ENCODE peak calls at places on chromosomes 5 and 9, in eight cellular contexts. One of them, this sample, is unnamed.
A peak's percentile ranks its signal among the peaks of the same experiment; 100 is the strongest.

GRCh38 chr5:68554566-68555279 is 339.2 kb downstream of the PIK3R1 start:
- DNase-seq in GM12891: no peak
- DNase-seq in transverse colon: peak; percentile 44
- DNase-seq in GM23338: no peak
- DNase-seq in breast epithelium: no peak
- DNase-seq in HCT116: peak; percentile 16
- DNase-seq in spleen: no peak
- DNase-seq in stomach: peak; percentile 57
- DNase-seq in this sample: no peak

GRCh38 chr9:129570450-129571297 is 50.2 kb downstream of the C9orf50 start:
- DNase-seq in GM12891: no peak
- DNase-seq in transverse colon: peak; percentile 42
- DNase-seq in GM23338: no peak
- DNase-seq in breast epithelium: no peak
- DNase-seq in HCT116: peak; percentile 70
- DNase-seq in spleen: no peak
- DNase-seq in stomach: peak; percentile 71
- DNase-seq in this sample: no peak

GRCh38 chr5:108266235-108266634 is 115.7 kb downstream of the FBXL17 start:
- DNase-seq in GM12891: no peak
- DNase-seq in transverse colon: no peak
- DNase-seq in GM23338: no peak
- DNase-seq in breast epithelium: no peak
- DNase-seq in HCT116: no peak
- DNase-seq in spleen: no peak
- DNase-seq in stomach: no peak
- DNase-seq in this sample: no peak

GRCh38 chr5:38340961-38341500 is 82.7 kb downstream of the EGFLAM start:
- DNase-seq in GM12891: no peak
- DNase-seq in transverse colon: no peak
- DNase-seq in GM23338: no peak
- DNase-seq in breast epithelium: no peak
- DNase-seq in HCT116: no peak
- DNase-seq in spleen: no peak
- DNase-seq in stomach: no peak
- DNase-seq in this sample: no peak

GRCh38 chr9:135516132-135516860 is 4.9 kb upstream of the LCN1 start:
- DNase-seq in GM12891: no peak
- DNase-seq in transverse colon: no peak
- DNase-seq in GM23338: no peak
- DNase-seq in breast epithelium: no peak
- DNase-seq in HCT116: no peak
- DNase-seq in spleen: peak; percentile 40
- DNase-seq in stomach: peak; percentile 9
- DNase-seq in this sample: no peak

GRCh38 chr9:4305586-4305985 is 5.7 kb upstream of the GLIS3 start:
- DNase-seq in GM12891: no peak
- DNase-seq in transverse colon: no peak
- DNase-seq in GM23338: no peak
- DNase-seq in breast epithelium: no peak
- DNase-seq in HCT116: no peak
- DNase-seq in spleen: no peak
- DNase-seq in stomach: no peak
- DNase-seq in this sample: no peak

GRCh38 chr5:138282918-138283742 is 8.7 kb upstream of the GFRA3 start:
- DNase-seq in GM12891: no peak
- DNase-seq in transverse colon: peak; percentile 16
- DNase-seq in GM23338: peak; percentile 73
- DNase-seq in breast epithelium: peak; percentile 54
- DNase-seq in HCT116: peak; percentile 34
- DNase-seq in spleen: no peak
- DNase-seq in stomach: peak; percentile 57
- DNase-seq in this sample: no peak

GRCh38 chr5:173204185-173204979 is 30.6 kb downstream of the NKX2-5 start:
- DNase-seq in GM12891: no peak
- DNase-seq in transverse colon: no peak
- DNase-seq in GM23338: peak; percentile 40
- DNase-seq in breast epithelium: no peak
- DNase-seq in HCT116: peak; percentile 21
- DNase-seq in spleen: no peak
- DNase-seq in stomach: no peak
- DNase-seq in this sample: no peak

GRCh38 chr9:137493163-137494103 is 34.3 kb upstream of the NSMF start:
- DNase-seq in GM12891: no peak
- DNase-seq in transverse colon: no peak
- DNase-seq in GM23338: no peak
- DNase-seq in breast epithelium: no peak
- DNase-seq in HCT116: no peak
- DNase-seq in spleen: peak; percentile 68
- DNase-seq in stomach: no peak
- DNase-seq in this sample: no peak

GRCh38 chr9:115162946-115163345 is 45.0 kb upstream of the TNC start:
- DNase-seq in GM12891: no peak
- DNase-seq in transverse colon: no peak
- DNase-seq in GM23338: no peak
- DNase-seq in breast epithelium: no peak
- DNase-seq in HCT116: no peak
- DNase-seq in spleen: no peak
- DNase-seq in stomach: no peak
- DNase-seq in this sample: no peak

GRCh38 chr5:10854526-10855277 is 93.7 kb upstream of the DAP start:
- DNase-seq in GM12891: no peak
- DNase-seq in transverse colon: peak; percentile 37
- DNase-seq in GM23338: no peak
- DNase-seq in breast epithelium: no peak
- DNase-seq in HCT116: no peak
- DNase-seq in spleen: no peak
- DNase-seq in stomach: no peak
- DNase-seq in this sample: no peak

GRCh38 chr9:36100532-36100931 is 36.0 kb upstream of the GLIPR2 start:
- DNase-seq in GM12891: no peak
- DNase-seq in transverse colon: no peak
- DNase-seq in GM23338: peak; percentile 87
- DNase-seq in breast epithelium: no peak
- DNase-seq in HCT116: no peak
- DNase-seq in spleen: no peak
- DNase-seq in stomach: no peak
- DNase-seq in this sample: no peak

GRCh38 chr9:111016046-111017026 is 21.9 kb downstream of the LPAR1 start:
- DNase-seq in GM12891: no peak
- DNase-seq in transverse colon: no peak
- DNase-seq in GM23338: no peak
- DNase-seq in breast epithelium: no peak
- DNase-seq in HCT116: no peak
- DNase-seq in spleen: no peak
- DNase-seq in stomach: no peak
- DNase-seq in this sample: no peak

GRCh38 chr5:99808657-99809230 is 726.4 kb upstream of the FAM174A start:
- DNase-seq in GM12891: no peak
- DNase-seq in transverse colon: no peak
- DNase-seq in GM23338: no peak
- DNase-seq in breast epithelium: no peak
- DNase-seq in HCT116: no peak
- DNase-seq in spleen: no peak
- DNase-seq in stomach: no peak
- DNase-seq in this sample: peak; percentile 8

GRCh38 chr9:125085703-125086477 is 57.4 kb downstream of the SCAI start:
- DNase-seq in GM12891: no peak
- DNase-seq in transverse colon: no peak
- DNase-seq in GM23338: no peak
- DNase-seq in breast epithelium: no peak
- DNase-seq in HCT116: no peak
- DNase-seq in spleen: no peak
- DNase-seq in stomach: no peak
- DNase-seq in this sample: no peak

GRCh38 chr5:72618699-72619098 is 111.5 kb upstream of the ZNF366 start:
- DNase-seq in GM12891: no peak
- DNase-seq in transverse colon: no peak
- DNase-seq in GM23338: no peak
- DNase-seq in breast epithelium: no peak
- DNase-seq in HCT116: no peak
- DNase-seq in spleen: no peak
- DNase-seq in stomach: no peak
- DNase-seq in this sample: no peak

GRCh38 chr5:89313044-89313443 is 430.1 kb upstream of the MEF2C start:
- DNase-seq in GM12891: no peak
- DNase-seq in transverse colon: no peak
- DNase-seq in GM23338: no peak
- DNase-seq in breast epithelium: no peak
- DNase-seq in HCT116: peak; percentile 71
- DNase-seq in spleen: no peak
- DNase-seq in stomach: no peak
- DNase-seq in this sample: no peak

GRCh38 chr5:141761-142160 is 49.5 kb upstream of the LRRC14B start:
- DNase-seq in GM12891: no peak
- DNase-seq in transverse colon: no peak
- DNase-seq in GM23338: no peak
- DNase-seq in breast epithelium: no peak
- DNase-seq in HCT116: no peak
- DNase-seq in spleen: no peak
- DNase-seq in stomach: no peak
- DNase-seq in this sample: no peak

DNA sequence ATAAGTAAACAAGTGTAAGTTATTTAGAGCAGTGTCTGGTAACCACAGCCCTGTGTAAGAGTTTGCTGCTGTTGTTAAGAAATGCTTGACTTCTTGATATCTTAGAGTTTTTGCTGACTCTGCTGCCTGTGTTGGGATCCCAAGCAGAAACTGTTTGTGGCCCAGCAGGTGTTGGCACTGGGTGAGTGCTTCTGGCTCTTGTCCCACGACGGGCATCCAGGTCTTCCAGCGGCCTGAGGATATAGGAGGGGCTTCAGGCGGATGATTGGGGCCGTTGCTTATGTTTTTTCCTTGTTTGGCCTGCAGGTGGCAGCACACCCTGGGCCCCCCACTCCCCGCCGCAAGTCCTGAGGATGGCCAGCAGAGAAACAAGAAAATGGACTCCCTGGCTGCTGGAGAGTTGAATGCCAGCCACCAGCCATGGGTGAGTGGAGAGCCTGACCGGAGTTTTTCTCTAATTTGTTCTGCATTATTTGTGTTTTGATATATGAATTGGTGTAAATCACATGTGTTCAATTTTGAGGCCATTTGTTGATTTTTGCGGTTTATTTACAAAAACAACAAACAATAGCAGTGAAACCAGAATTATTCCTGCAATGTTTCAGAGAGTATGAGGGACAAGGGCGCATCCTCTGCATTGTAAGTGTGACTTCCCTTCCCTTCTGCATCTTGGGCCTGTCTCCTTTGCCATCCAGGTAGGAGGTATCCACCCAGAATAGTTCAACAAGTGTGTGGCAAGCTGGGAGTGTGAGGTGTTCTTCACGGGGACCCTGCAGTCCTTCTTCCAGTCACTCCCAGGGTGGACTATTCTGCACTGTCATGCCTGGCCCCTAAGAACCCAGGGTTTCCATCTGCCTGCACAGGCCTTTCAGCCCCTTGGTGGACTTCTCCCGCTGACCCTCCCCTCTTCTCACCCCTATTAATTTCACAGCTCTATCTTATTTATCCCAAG is 50.3 kb downstream of the SLC22A5 start:
- DNase-seq in GM12891: peak; percentile 42
- DNase-seq in transverse colon: peak; percentile 77
- DNase-seq in GM23338: peak; percentile 85
- DNase-seq in breast epithelium: peak; percentile 72
- DNase-seq in HCT116: peak; percentile 56
- DNase-seq in spleen: peak; percentile 91
- DNase-seq in stomach: peak; percentile 67
- DNase-seq in this sample: no peak
- TF ChIP-seq POLR2AphosphoS5 in GM12891: no peak
- TF ChIP-seq POLR2AphosphoS5 in transverse colon: peak; percentile 15
- TF ChIP-seq POLR2AphosphoS5 in GM23338: no peak
- TF ChIP-seq POLR2AphosphoS5 in breast epithelium: peak; percentile 71
- TF ChIP-seq POLR2AphosphoS5 in HCT116: no peak
- TF ChIP-seq POLR2AphosphoS5 in spleen: peak; percentile 58
- TF ChIP-seq POLR2AphosphoS5 in stomach: no peak
- TF ChIP-seq POLR2AphosphoS5 in this sample: no peak

GRCh38 chr5:170287532-170287931 is 10.0 kb downstream of the LCP2 start:
- DNase-seq in GM12891: no peak
- DNase-seq in transverse colon: peak; percentile 51
- DNase-seq in GM23338: no peak
- DNase-seq in breast epithelium: no peak
- DNase-seq in HCT116: no peak
- DNase-seq in spleen: no peak
- DNase-seq in stomach: no peak
- DNase-seq in this sample: no peak
- TF ChIP-seq POLR2AphosphoS5 in GM12891: no peak
- TF ChIP-seq POLR2AphosphoS5 in transverse colon: peak; percentile 57
- TF ChIP-seq POLR2AphosphoS5 in GM23338: no peak
- TF ChIP-seq POLR2AphosphoS5 in breast epithelium: peak; percentile 77
- TF ChIP-seq POLR2AphosphoS5 in HCT116: no peak
- TF ChIP-seq POLR2AphosphoS5 in spleen: no peak
- TF ChIP-seq POLR2AphosphoS5 in stomach: peak; percentile 21
- TF ChIP-seq POLR2AphosphoS5 in this sample: no peak

DNA sequence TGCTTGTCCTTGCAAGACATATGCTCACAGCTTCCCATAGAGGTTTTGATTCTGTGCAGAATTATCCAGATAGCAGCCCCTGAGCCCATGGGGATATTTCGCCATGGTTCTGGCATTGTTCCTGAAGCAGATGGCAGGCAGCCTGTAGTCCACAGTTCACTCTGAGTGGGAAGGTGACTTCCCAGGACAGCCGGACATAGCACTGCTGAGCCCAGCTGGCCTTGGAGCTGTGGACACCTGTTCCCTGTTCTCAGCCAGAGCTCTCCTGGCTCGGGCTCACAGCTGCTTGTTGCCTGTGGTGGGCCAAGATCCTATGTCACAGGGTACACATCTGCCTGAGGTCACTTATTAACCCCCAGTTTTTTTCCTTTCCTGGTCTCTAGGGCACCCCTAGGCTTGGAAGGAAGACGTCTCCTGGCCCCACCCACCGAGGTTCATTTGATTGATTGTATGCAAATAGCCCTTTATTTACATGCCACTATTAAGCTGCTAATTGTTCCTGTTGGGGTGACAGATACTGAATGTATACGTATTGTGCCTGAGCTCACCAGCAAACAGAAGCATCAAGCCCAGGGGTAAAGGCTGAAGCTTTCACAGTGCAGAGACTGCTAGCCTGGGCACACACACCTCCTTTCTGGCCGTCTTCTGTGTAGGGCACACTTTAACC is 96.6 kb upstream of the DMRT1 start:
- DNase-seq in GM12891: no peak
- DNase-seq in transverse colon: peak; percentile 31
- DNase-seq in GM23338: no peak
- DNase-seq in breast epithelium: no peak
- DNase-seq in HCT116: no peak
- DNase-seq in spleen: no peak
- DNase-seq in stomach: peak; percentile 41
- DNase-seq in this sample: no peak
- TF ChIP-seq POLR2AphosphoS5 in GM12891: no peak
- TF ChIP-seq POLR2AphosphoS5 in transverse colon: peak; percentile 64
- TF ChIP-seq POLR2AphosphoS5 in GM23338: no peak
- TF ChIP-seq POLR2AphosphoS5 in breast epithelium: no peak
- TF ChIP-seq POLR2AphosphoS5 in HCT116: no peak
- TF ChIP-seq POLR2AphosphoS5 in spleen: no peak
- TF ChIP-seq POLR2AphosphoS5 in stomach: peak; percentile 51
- TF ChIP-seq POLR2AphosphoS5 in this sample: no peak

DNA sequence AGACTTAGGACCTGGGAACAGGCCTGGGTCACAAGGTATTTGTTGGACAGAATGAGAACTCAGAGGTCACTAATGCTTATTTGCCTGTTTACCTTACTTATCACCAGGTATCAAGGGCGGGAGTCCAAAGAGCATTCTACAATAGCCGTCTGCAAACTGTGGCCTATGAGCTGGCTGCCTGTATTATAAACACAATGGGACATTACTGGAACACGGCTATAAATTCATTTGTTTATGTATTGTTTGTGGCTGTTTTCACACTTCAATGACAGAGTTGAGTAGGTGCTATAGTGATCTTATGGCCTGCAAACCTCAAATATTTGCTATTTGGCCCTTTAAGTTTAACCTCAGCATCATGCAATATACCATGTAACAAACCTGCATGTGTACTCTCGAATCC is 76.6 kb upstream of the ASTN2 start:
- DNase-seq in GM12891: no peak
- DNase-seq in transverse colon: peak; percentile 39
- DNase-seq in GM23338: no peak
- DNase-seq in breast epithelium: no peak
- DNase-seq in HCT116: no peak
- DNase-seq in spleen: no peak
- DNase-seq in stomach: peak; percentile 73
- DNase-seq in this sample: no peak
- TF ChIP-seq POLR2AphosphoS5 in GM12891: no peak
- TF ChIP-seq POLR2AphosphoS5 in transverse colon: no peak
- TF ChIP-seq POLR2AphosphoS5 in GM23338: no peak
- TF ChIP-seq POLR2AphosphoS5 in breast epithelium: no peak
- TF ChIP-seq POLR2AphosphoS5 in HCT116: no peak
- TF ChIP-seq POLR2AphosphoS5 in spleen: no peak
- TF ChIP-seq POLR2AphosphoS5 in stomach: no peak
- TF ChIP-seq POLR2AphosphoS5 in this sample: no peak

This sample was measured in SK-N-MC.